ENCODE peak calls at places on chromosome X, in four cellular contexts. I is T-helper 9 cell, V is left cardiac atrium, T is GM10248. M is an unnamed sample.
A peak's percentile ranks its signal among the peaks of the same experiment; 100 is the strongest.

GRCh38 chrX:148537556-148538182 is 37.3 kb downstream of the AFF2 start:
- DNase-seq in I (no peak), V (no peak), T (no peak), M (no peak)

GRCh38 chrX:131588995-131589394 is 45.1 kb downstream of the OR13H1 start:
- DNase-seq in I (no peak), V (no peak), T (no peak), M (no peak)

GRCh38 chrX:15566244-15566643 is 34.5 kb downstream of the ACE2 start:
- DNase-seq in I (no peak), V (no peak), T (no peak), M (no peak)

GRCh38 chrX:40844476-40844875 is 109.1 kb upstream of the MED14 start:
- DNase-seq in I (no peak), V (no peak), T (no peak), M (no peak)

GRCh38 chrX:38375888-38376287 is 23.5 kb downstream of the OTC start:
- DNase-seq in I (no peak), V (no peak), T (peak; percentile 10), M (no peak)

GRCh38 chrX:152733261-152733975 is at the start of the genes CSAG1 and MAGEA12:
- DNase-seq in I (no peak), V (no peak), T (no peak), M (no peak)

GRCh38 chrX:153351981-153352380 is 18.0 kb downstream of the ZNF275 start:
- DNase-seq in I (no peak), V (no peak), T (no peak), M (no peak)

GRCh38 chrX:32483534-32484136 is 727.7 kb downstream of the DMD start:
- DNase-seq in I (no peak), V (no peak), T (no peak), M (no peak)

GRCh38 chrX:15340867-15341266 is 5.5 kb upstream of the PIGA start:
- DNase-seq in I (no peak), V (no peak), T (no peak), M (no peak)

GRCh38 chrX:148658115-148658725 is 157.8 kb downstream of the AFF2 start:
- DNase-seq in I (no peak), V (no peak), T (no peak), M (no peak)

GRCh38 chrX:10048076-10048475 is 80.9 kb downstream of the CLDN34 start:
- DNase-seq in I (no peak), V (no peak), T (no peak), M (no peak)

GRCh38 chrX:8484360-8484759 is 19.7 kb downstream of the VCX3B start:
- DNase-seq in I (no peak), V (no peak), T (no peak), M (no peak)

GRCh38 chrX:97563531-97564133 is 679.9 kb downstream of the RPA4 start:
- DNase-seq in I (peak; percentile 7), V (peak; percentile 38), T (peak; percentile 37), M (no peak)

GRCh38 chrX:107576841-107577240 is 51.5 kb upstream of the PRPS1 start:
- DNase-seq in I (no peak), V (no peak), T (no peak), M (no peak)

GRCh38 chrX:45138525-45138924 is 62.2 kb downstream of the DIPK2B start:
- DNase-seq in I (no peak), V (no peak), T (no peak), M (no peak)

GRCh38 chrX:128975716-128976115 is 547.6 kb downstream of the SMARCA1 start:
- DNase-seq in I (no peak), V (no peak), T (peak; percentile 18), M (no peak)

GRCh38 chrX:128436397-128437103 is 384.3 kb upstream of the ACTRT1 start:
- DNase-seq in I (no peak), V (no peak), T (no peak), M (no peak)

GRCh38 chrX:38620623-38621022 is 59.3 kb downstream of the TSPAN7 start:
- DNase-seq in I (no peak), V (no peak), T (no peak), M (no peak)

GRCh38 chrX:124497386-124497785 is 151.0 kb downstream of the SH2D1A start:
- DNase-seq in I (no peak), V (no peak), T (no peak), M (no peak)

GRCh38 chrX:20680998-20681397 is 414.3 kb upstream of the RPS6KA3 start:
- DNase-seq in I (no peak), V (no peak), T (no peak), M (no peak)

GRCh38 chrX:24790166-24790565 is 96.4 kb downstream of the POLA1 start:
- DNase-seq in I (no peak), V (no peak), T (no peak), M (no peak)

GRCh38 chrX:150482537-150483217 is 85.7 kb upstream of the MTM1 start:
- DNase-seq in I (no peak), V (no peak), T (no peak), M (no peak)

GRCh38 chrX:130060122-130061069 is 49.9 kb downstream of the ELF4 start:
- DNase-seq in I (peak; percentile 82), V (peak; percentile 79), T (peak; percentile 91), M (peak; percentile 73)

GRCh38 chrX:71140440-71140839 is 4.2 kb upstream of the NLGN3 start:
- DNase-seq in I (no peak), V (no peak), T (no peak), M (no peak)

GRCh38 chrX:42955349-42955748 is 177.4 kb upstream of the PPP1R2C start:
- DNase-seq in I (no peak), V (no peak), T (no peak), M (no peak)

GRCh38 chrX:119266364-119266995 is 30.4 kb downstream of the PGRMC1 start:
- DNase-seq in I (no peak), V (no peak), T (peak; percentile 19), M (no peak)

M was measured in T-helper 2 cell.